ENCODE peak calls at places on chromosomes 3 and 15, in four cellular contexts. A is cardiac fibroblast, J is fibroblast of mammary gland, W is activated B cell treated with CpG ODN at 0.5 μM for 24 hours. H is an unnamed sample.

GRCh38 chr3:7166460-7166859 is 305.5 kb downstream of the GRM7 start:
- DNase-seq in A (peak), J (no peak), W (no peak), H (no peak)

GRCh38 chr3:188595890-188596376 is 442.0 kb downstream of the LPP start:
- DNase-seq in A (peak), J (peak), W (no peak), H (no peak)

GRCh38 chr15:81595752-81596151 is 221.7 kb upstream of the TMC3 start:
- DNase-seq in A (no peak), J (no peak), W (no peak), H (no peak)

GRCh38 chr3:58612825-58613224 is 35.6 kb upstream of the FAM107A start:
- DNase-seq in A (no peak), J (no peak), W (no peak), H (no peak)

GRCh38 chr15:32105258-32106248 is 75.2 kb downstream of the CHRNA7 start:
- DNase-seq in A (no peak), J (no peak), W (no peak), H (no peak)

GRCh38 chr3:65785065-65785645 is 253.6 kb downstream of the MAGI1 start:
- DNase-seq in A (peak), J (peak), W (no peak), H (no peak)

GRCh38 chr3:185549111-185549510 is 3.3 kb downstream of the LIPH start:
- DNase-seq in A (peak), J (peak), W (no peak), H (no peak)

GRCh38 chr3:23807161-23808015 is 1.6 kb downstream of the UBE2E1 start:
- DNase-seq in A (peak), J (peak), W (no peak), H (no peak)

GRCh38 chr3:31932990-31933389 is 48.1 kb downstream of the OSBPL10 start:
- DNase-seq in A (no peak), J (no peak), W (no peak), H (no peak)

GRCh38 chr3:123202451-123202850 is 708 bp downstream of the SEC22A start:
- DNase-seq in A (peak), J (no peak), W (no peak), H (no peak)

GRCh38 chr3:44048196-44048924 is 193.3 kb upstream of the TOPAZ1 start:
- DNase-seq in A (no peak), J (no peak), W (no peak), H (no peak)

GRCh38 chr15:88014492-88014891 is 242.0 kb downstream of the NTRK3 start:
- DNase-seq in A (no peak), J (no peak), W (no peak), H (no peak)

GRCh38 chr3:194465920-194466570 is 20.8 kb downstream of the ATP13A3 start:
- DNase-seq in A (no peak), J (no peak), W (no peak), H (no peak)

GRCh38 chr15:73926191-73927002 is at the start of gene LOXL1:
- DNase-seq in A (peak), J (peak), W (no peak), H (no peak)

GRCh38 chr3:138036572-138036971 is 26.6 kb downstream of the CLDN18 start:
- DNase-seq in A (no peak), J (no peak), W (no peak), H (no peak)

GRCh38 chr3:43238801-43239200 is 47.5 kb upstream of the SNRK start:
- DNase-seq in A (no peak), J (no peak), W (no peak), H (no peak)

GRCh38 chr3:115381931-115382330 is 234.8 kb upstream of the ZBTB20 start:
- DNase-seq in A (no peak), J (no peak), W (no peak), H (no peak)

GRCh38 chr3:102756706-102757105 is 321.9 kb downstream of the ZPLD1 start:
- DNase-seq in A (no peak), J (no peak), W (no peak), H (no peak)

GRCh38 chr3:43062556-43063040 is 43.3 kb downstream of the POMGNT2 start:
- DNase-seq in A (peak), J (peak), W (no peak), H (no peak)

GRCh38 chr3:42839616-42840015 is 30.4 kb downstream of the ACKR2 start:
- DNase-seq in A (peak), J (peak), W (no peak), H (peak)

GRCh38 chr15:98034731-98035130 is 74.2 kb downstream of the ARRDC4 start:
- DNase-seq in A (no peak), J (no peak), W (no peak), H (no peak)

GRCh38 chr3:150311156-150311555 is 96.9 kb upstream of the TSC22D2 start:
- DNase-seq in A (no peak), J (no peak), W (no peak), H (no peak)

GRCh38 chr3:150309557-150309956 is 98.5 kb upstream of the TSC22D2 start:
- DNase-seq in A (peak), J (peak), W (no peak), H (no peak)

GRCh38 chr3:150314248-150315027 is 93.7 kb upstream of the TSC22D2 start:
- DNase-seq in A (peak), J (no peak), W (no peak), H (no peak)

GRCh38 chr3:150315711-150316110 is 92.4 kb upstream of the TSC22D2 start:
- DNase-seq in A (no peak), J (no peak), W (no peak), H (no peak)

GRCh38 chr3:150312018-150312657 is 96.0 kb upstream of the TSC22D2 start:
- DNase-seq in A (no peak), J (no peak), W (no peak), H (no peak)
- TF ChIP-seq CTCF in A (no peak), J (no peak), W (no peak), H (no peak)

GRCh38 chr3:195556390-195556789 is 13.3 kb upstream of the PPP1R2 start:
- DNase-seq in A (no peak), J (peak), W (no peak), H (no peak)
- TF ChIP-seq CTCF in A (peak), J (peak), W (no peak), H (peak)

GRCh38 chr15:66707310-66708160 is 5.5 kb downstream of the SMAD6 start:
- DNase-seq in A (peak), J (peak), W (no peak), H (peak)
- TF ChIP-seq CTCF in A (no peak), J (peak), W (no peak), H (peak)

DNA sequence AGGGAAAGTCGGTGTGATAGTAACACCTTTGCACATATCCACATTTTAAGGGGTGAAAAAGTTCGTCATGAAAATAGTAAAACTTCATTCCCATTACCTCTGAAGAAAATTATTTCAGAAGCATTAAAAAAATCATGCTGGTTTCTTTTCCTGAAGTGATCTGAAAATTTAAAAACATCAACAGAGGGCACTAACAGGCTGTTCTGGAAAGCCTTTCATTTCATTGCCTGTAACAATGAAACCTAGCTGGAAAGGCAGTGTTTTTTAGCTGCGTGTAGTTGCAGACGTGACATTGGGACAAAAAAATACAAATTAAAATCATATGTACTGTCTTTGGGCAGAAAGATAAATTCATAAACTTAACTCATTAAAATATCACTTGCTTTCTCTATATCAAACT is 993.8 kb downstream of the GBE1 start:
- DNase-seq in A (peak), J (no peak), W (no peak), H (no peak)
- TF ChIP-seq CTCF in A (no peak), J (no peak), W (no peak), H (peak)

GRCh38 chr15:60908888-60909287 is 320.2 kb downstream of the RORA start:
- DNase-seq in A (no peak), J (no peak), W (no peak), H (no peak)

GRCh38 chr15:60906275-60906674 is 322.8 kb downstream of the RORA start:
- DNase-seq in A (no peak), J (no peak), W (no peak), H (no peak)

GRCh38 chr15:60907233-60907947 is 321.7 kb downstream of the RORA start:
- DNase-seq in A (no peak), J (no peak), W (no peak), H (no peak)

GRCh38 chr15:60903221-60903620 is 325.9 kb downstream of the RORA start:
- DNase-seq in A (no peak), J (no peak), W (no peak), H (no peak)

DNA sequence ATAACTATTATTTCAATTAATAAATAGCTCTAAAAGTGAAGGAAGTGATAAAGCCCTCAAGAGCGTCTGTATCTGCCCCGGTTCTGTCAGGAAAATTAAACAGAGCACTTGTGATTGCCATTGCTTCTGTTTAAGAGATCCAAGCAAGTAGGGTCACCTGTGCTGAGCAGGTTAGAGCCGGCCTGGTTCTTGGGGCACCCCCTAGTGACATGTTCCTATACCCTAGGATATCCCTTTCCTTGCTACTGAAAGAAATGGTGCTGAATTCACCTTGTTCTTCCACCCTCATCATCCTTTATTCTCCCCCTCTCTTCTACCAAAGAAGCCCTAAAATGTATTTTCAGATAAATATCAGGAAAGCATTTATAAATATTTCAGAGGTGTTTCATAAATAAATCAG is 323.5 kb downstream of the RORA start:
- DNase-seq in A (no peak), J (no peak), W (no peak), H (no peak)
- TF ChIP-seq CTCF in A (no peak), J (no peak), W (no peak), H (peak)

DNA sequence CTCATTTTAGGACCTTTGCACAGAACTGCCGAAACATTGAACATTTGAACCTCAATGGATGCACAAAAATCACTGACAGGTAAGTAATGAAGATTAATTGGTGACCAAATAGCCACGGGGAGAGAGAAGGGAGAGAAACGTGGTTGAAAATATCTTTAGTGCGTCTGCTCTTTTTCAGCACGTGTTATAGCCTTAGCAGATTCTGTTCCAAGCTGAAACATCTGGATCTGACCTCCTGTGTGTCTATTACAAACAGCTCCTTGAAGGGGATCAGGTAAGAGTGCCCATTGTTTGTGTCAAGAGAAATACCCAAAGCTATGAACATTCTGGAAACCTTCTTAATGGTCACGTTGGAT is 67.1 kb downstream of the UBP1 start:
- DNase-seq in A (no peak), J (no peak), W (no peak), H (no peak)
- TF ChIP-seq CTCF in A (no peak), J (no peak), W (no peak), H (no peak)

GRCh38 chr15:47963265-47963664 is 157.5 kb upstream of the SLC24A5 start:
- DNase-seq in A (no peak), J (no peak), W (no peak), H (no peak)
- TF ChIP-seq CTCF in A (no peak), J (no peak), W (no peak), H (no peak)

GRCh38 chr3:13881536-13882410 is 1.9 kb upstream of the WNT7A start:
- DNase-seq in A (no peak), J (no peak), W (no peak), H (no peak)

GRCh38 chr3:13879946-13880810 is at the start of gene WNT7A:
- DNase-seq in A (no peak), J (no peak), W (no peak), H (no peak)

GRCh38 chr3:13878711-13879101 is 1.2 kb downstream of the WNT7A start:
- DNase-seq in A (no peak), J (no peak), W (no peak), H (no peak)

GRCh38 chr3:13879102-13879945 is 547 bp downstream of the WNT7A start:
- DNase-seq in A (no peak), J (no peak), W (no peak), H (no peak)

DNA sequence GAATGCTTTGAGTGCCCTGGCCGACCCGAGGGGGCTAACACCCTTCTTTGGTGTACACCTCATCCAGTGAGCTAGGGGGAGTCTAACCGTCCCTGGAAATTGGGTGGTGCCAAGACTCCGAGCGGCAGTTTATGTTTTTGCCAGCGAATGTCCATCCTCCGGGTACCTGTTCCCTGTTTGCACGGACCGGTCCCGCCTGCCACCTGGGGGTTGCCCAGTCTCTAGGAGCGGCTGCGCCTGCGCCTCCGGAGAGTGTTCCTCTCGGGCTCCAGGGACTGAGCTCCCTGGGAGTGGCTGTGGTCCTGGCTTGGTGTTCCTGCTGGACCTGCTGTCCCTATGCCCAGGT is 913 bp upstream of the WNT7A start:
- DNase-seq in A (no peak), J (no peak), W (no peak), H (no peak)
- TF ChIP-seq CTCF in A (no peak), J (no peak), W (no peak), H (no peak)

GRCh38 chr15:61115241-61115640 is 113.9 kb downstream of the RORA start:
- DNase-seq in A (no peak), J (peak), W (no peak), H (no peak)

GRCh38 chr15:61116830-61117229 is 112.3 kb downstream of the RORA start:
- DNase-seq in A (no peak), J (no peak), W (no peak), H (no peak)

GRCh38 chr15:61119556-61119955 is 109.5 kb downstream of the RORA start:
- DNase-seq in A (no peak), J (peak), W (no peak), H (no peak)

GRCh38 chr15:61115679-61116078 is 113.4 kb downstream of the RORA start:
- DNase-seq in A (no peak), J (peak), W (no peak), H (no peak)

DNA sequence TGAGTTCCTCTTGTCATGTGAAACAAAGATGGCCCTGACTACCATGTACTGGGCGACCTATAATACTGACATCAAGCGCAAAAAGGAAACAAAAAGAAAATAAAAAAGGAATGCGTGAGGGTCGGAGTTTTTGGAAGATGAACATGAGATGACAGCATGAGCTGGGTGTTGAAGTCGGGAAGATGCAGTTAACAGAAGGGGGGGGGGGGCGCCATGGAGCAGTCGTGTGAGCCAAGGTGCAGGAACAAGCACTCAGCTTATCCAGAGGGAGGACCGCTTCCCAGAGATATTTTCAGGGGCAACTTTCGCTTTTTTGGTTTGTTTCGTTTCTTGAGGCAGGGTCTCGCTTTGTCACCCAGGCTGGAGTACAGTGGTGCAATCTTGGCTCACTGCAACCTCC is 110.2 kb downstream of the RORA start:
- DNase-seq in A (no peak), J (no peak), W (no peak), H (peak)
- TF ChIP-seq CTCF in A (no peak), J (peak), W (no peak), H (peak)

GRCh38 chr15:25710184-25710583 is 152.9 kb downstream of the ATP10A start:
- DNase-seq in A (peak), J (peak), W (peak), H (no peak)
- TF ChIP-seq CTCF in A (peak), J (peak), W (no peak), H (peak)